ENCODE peak calls at places on chromosomes 11 and 22, in nine cellular contexts. K is fibroblast of lung; C is MM.1S; F is brain microvascular endothelial cell; X is right atrium auricular region; M is cardiac muscle cell; V is transverse colon; G is CD8-positive, alpha-beta memory T cell; Q is coronary artery. U is an unnamed sample.

GRCh38 chr22:44131989-44132685 is 48.6 kb upstream of the PARVG start:
- DNase-seq in C (no peak), V (no peak), X (no peak), K (no peak), G (no peak), Q (no peak), M (no peak), F (no peak), U (no peak)

GRCh38 chr11:78332174-78332866 is 85.3 kb downstream of the GAB2 start:
- DNase-seq in K (no peak), V (no peak), X (no peak), M (no peak), Q (no peak), G (no peak), F (no peak), C (no peak), U (no peak)

GRCh38 chr22:32258791-32259190 is 3.6 kb upstream of the SLC5A4 start:
- DNase-seq in Q (no peak), C (no peak), F (no peak), M (no peak), V (no peak), K (no peak), G (no peak), X (no peak), U (no peak)

GRCh38 chr11:122784325-122785155 is 53.8 kb upstream of the CRTAM start:
- DNase-seq in K (peak), V (no peak), C (no peak), Q (no peak), M (peak), X (peak), F (peak), G (no peak), U (peak)

GRCh38 chr11:73659961-73660360 is 13.6 kb downstream of the PLEKHB1 start:
- DNase-seq in C (no peak), F (no peak), M (no peak), Q (no peak), X (no peak), V (peak), G (no peak), K (no peak), U (no peak)

GRCh38 chr22:39448205-39449054 is 8.4 kb upstream of the MGAT3 start:
- DNase-seq in G (no peak), M (no peak), K (no peak), F (no peak), Q (no peak), V (no peak), C (peak), X (no peak), U (peak)

GRCh38 chr22:36546092-36546804 is 17.3 kb upstream of the EIF3D start:
- DNase-seq in M (peak), Q (no peak), K (peak), V (peak), X (no peak), F (peak), G (no peak), C (peak), U (no peak)

GRCh38 chr22:47333625-47334024 is 571.2 kb downstream of the TBC1D22A start:
- DNase-seq in G (no peak), C (peak), M (no peak), V (no peak), Q (no peak), X (no peak), F (peak), K (peak), U (peak)

GRCh38 chr11:12765428-12765827 is 91.2 kb downstream of the TEAD1 start:
- DNase-seq in X (no peak), K (peak), G (no peak), F (no peak), V (no peak), Q (no peak), M (no peak), C (no peak), U (no peak)

GRCh38 chr11:36313750-36314500 is 17.8 kb downstream of the PRR5L start:
- DNase-seq in K (no peak), X (no peak), F (no peak), C (no peak), Q (no peak), V (no peak), G (no peak), M (no peak), U (no peak)

GRCh38 chr11:77215106-77215505 is 86.4 kb downstream of the GDPD4 start:
- DNase-seq in X (no peak), V (no peak), M (no peak), G (no peak), C (no peak), K (no peak), Q (no peak), F (no peak), U (no peak)

GRCh38 chr11:132475046-132475445 is 1057.3 kb downstream of the OPCML start:
- DNase-seq in C (no peak), Q (no peak), M (no peak), F (peak), K (no peak), V (no peak), G (no peak), X (no peak), U (no peak)

GRCh38 chr11:15933896-15934625 is 422.3 kb downstream of the SOX6 start:
- DNase-seq in C (no peak), K (no peak), Q (no peak), V (no peak), G (no peak), M (no peak), F (no peak), X (peak), U (no peak)

GRCh38 chr11:113286001-113286400 is 28.4 kb upstream of the TTC12 start:
- DNase-seq in G (no peak), V (no peak), Q (no peak), C (no peak), X (peak), K (no peak), M (no peak), F (no peak), U (no peak)

GRCh38 chr11:10309163-10310093 is 4.6 kb downstream of the ADM start:
- DNase-seq in G (no peak), K (peak), V (peak), F (peak), C (peak), X (peak), Q (no peak), M (no peak), U (no peak)

GRCh38 chr11:12704049-12704448 is 29.8 kb downstream of the TEAD1 start:
- DNase-seq in G (no peak), C (no peak), Q (no peak), V (no peak), M (no peak), F (peak), K (peak), X (no peak), U (no peak)

GRCh38 chr22:48609279-48609865 is 1218.3 kb downstream of the BRD1 start:
- DNase-seq in X (no peak), V (no peak), M (no peak), F (no peak), C (no peak), K (no peak), Q (no peak), G (no peak), U (no peak)

DNA sequence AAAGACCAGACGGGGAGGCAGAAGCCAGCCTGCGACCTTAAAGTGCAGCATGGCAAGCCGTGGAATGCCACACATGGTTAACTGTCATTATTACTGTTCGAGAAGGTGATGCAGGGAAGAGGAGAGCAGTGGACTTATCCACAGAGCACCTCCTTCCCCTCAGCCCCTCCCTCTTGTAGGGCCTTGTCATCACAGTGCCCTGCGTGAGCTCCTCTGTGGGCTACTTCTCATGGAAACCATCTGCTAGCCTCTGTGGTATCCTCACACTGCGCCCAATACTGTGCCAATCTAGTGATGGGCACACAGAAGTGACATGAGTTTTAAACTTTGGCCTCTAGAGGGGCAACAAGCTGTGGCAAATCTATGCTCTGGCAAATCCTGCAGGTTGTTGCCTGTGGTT is 18.2 kb upstream of the CCDC134 start:
- DNase-seq in K (no peak), F (no peak), V (peak), M (no peak), X (no peak), G (peak), C (no peak), Q (no peak), U (no peak)
- H3K27ac ChIP-seq in K (no peak), F (no peak), V (peak), M (no peak), X (no peak), G (peak), C (no peak), Q (no peak), U (no peak)

DNA sequence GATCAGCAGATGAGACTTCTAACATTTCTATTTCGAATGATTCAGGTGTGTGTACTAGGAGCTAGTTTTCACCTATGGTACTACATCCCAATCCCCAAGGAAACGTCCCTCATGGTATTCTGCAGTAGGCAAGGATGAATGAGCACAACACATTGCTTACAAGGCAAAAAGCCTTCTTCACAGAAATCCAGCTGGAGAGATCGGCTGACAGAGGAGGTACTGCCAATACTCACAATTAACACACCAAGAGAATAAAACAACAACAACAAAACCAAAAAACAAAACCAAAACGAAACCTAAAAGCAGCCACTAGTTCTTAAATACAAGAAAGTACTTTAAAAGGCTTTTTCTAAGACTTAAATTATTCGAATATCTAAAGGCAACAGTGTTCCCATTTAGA is 101.4 kb downstream of the PICALM start:
- DNase-seq in G (no peak), C (no peak), V (no peak), F (no peak), Q (no peak), K (no peak), X (no peak), M (no peak), U (no peak)
- H3K27ac ChIP-seq in G (no peak), C (no peak), V (no peak), F (no peak), Q (no peak), K (no peak), X (no peak), M (peak), U (no peak)

DNA sequence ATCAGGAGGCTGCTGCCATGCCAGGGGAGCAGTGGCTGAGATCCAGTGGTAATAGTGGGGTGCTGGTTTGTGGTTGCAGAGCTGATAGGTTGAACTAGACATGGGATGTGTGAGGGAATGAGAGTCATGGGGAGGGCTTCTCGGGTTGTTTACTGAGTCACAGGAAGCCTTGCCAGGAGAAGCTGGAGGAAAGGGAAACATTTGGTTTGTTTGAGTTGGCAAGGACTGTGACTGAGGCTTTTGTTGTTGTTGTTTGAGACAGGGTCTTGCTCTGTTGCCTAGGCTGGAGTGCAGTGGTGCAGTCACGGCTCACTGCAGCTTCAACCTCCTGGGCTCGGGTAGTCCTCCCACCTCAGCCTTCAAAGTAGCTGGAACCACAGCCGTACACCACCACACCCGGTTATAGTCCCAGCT is 49.3 kb downstream of the CABIN1 start:
- DNase-seq in F (peak), V (no peak), M (no peak), K (peak), C (no peak), G (no peak), Q (peak), X (peak), U (no peak)
- H3K27ac ChIP-seq in F (peak), V (no peak), M (no peak), K (peak), C (no peak), G (no peak), Q (peak), X (no peak), U (no peak)

GRCh38 chr11:65293909-65294381 is 20.7 kb upstream of the CDC42EP2 start:
- DNase-seq in C (no peak), V (peak), X (peak), M (no peak), G (no peak), Q (no peak), K (peak), F (no peak), U (no peak)
- H3K27ac ChIP-seq in C (no peak), V (peak), X (peak), M (no peak), G (no peak), Q (no peak), K (peak), F (no peak), U (no peak)

GRCh38 chr11:20008870-20009644 is 151.2 kb downstream of the DBX1 start:
- DNase-seq in M (no peak), C (no peak), Q (no peak), V (no peak), K (no peak), F (no peak), G (no peak), X (no peak), U (no peak)

GRCh38 chr11:20008190-20008801 is 152.0 kb downstream of the DBX1 start:
- DNase-seq in C (no peak), Q (no peak), V (no peak), F (no peak), K (no peak), X (no peak), G (no peak), M (peak), U (no peak)

GRCh38 chr11:20005747-20006146 is 154.5 kb downstream of the DBX1 start:
- DNase-seq in Q (no peak), X (no peak), G (no peak), C (no peak), M (no peak), V (no peak), K (no peak), F (no peak), U (no peak)

GRCh38 chr11:20004856-20005255 is 155.4 kb downstream of the DBX1 start:
- DNase-seq in X (no peak), K (no peak), F (no peak), G (no peak), V (no peak), C (no peak), M (no peak), Q (no peak), U (no peak)

DNA sequence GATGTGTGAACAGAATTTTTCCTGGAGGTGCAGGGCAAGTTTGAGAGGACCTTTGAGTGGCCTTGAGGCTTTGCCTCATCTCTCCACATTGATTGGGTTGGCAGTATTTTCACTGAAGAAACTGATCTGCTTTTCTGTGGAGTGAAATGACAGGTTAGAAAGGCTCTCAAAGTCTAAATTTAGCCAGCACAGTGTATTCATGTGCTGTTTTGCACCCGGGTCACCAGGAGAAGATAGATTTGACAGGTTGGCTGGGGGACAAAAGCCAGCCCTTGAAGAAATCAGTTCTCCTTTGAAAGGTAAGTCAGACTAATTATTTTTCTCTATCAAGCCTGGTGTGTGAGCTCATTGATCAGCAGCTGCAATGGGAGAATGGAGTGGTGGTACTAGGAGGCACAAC is 152.9 kb downstream of the DBX1 start:
- DNase-seq in Q (no peak), F (no peak), X (no peak), G (no peak), K (no peak), V (no peak), C (no peak), M (peak), U (no peak)
- H3K27ac ChIP-seq in Q (no peak), F (no peak), X (peak), G (no peak), K (no peak), V (no peak), C (no peak), M (peak), U (no peak)

DNA sequence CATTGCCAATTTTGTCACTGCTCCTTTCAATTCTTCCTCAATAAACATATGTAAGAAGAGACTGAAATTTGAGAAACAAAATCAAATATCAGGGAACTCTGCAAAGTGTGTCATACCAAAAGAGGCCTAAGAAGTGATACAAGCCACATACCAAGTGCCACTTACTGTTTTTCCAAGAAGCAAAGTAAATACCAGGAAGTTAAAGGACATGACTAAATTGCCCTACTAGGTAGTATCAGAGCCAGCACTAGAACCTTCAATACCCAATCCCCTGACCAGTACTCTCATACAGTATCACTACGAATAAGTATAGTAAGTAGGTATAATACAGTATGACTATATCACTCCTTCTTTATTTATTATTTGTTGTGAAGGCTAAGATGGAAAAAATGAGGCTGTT is 13.6 kb downstream of the MAML2 start:
- DNase-seq in X (no peak), C (no peak), M (no peak), F (no peak), K (no peak), G (no peak), V (no peak), Q (no peak), U (no peak)
- H3K27ac ChIP-seq in X (no peak), C (no peak), M (no peak), F (peak), K (no peak), G (peak), V (no peak), Q (peak), U (peak)

DNA sequence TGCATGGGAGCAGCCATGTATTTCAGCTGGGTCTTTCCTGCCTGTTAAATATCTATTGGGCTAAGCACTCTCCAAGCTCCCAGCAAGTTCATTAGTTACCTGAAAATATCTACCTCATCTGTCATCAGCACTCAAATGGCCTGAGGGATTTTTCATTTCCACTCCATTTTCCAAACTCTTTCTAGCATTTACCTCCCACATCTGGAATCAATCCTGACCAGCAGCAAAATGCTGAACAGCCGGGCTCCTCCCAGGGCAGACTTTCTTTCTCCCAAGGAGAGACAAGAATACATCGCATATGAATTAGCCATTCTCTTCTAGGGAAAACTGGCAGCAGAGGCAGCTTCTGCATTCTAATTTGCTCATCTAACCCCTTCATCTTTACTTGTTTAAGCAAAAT is 273.6 kb upstream of the MPPED2 start:
- DNase-seq in X (no peak), C (no peak), Q (no peak), V (no peak), M (no peak), F (no peak), K (no peak), G (no peak), U (no peak)
- H3K27ac ChIP-seq in X (no peak), C (no peak), Q (no peak), V (no peak), M (no peak), F (no peak), K (no peak), G (no peak), U (no peak)